ENCODE peak calls at places on chromosomes 5 and 9, in eight cellular contexts. G is CD8-positive, alpha-beta memory T cell; P is kidney; T is AML-193; D is T47D; C is nephron progenitor cell; M is stimulated activated CD4-positive, alpha-beta T cell treated with anti-CD3 and anti-CD28 coated beads, Interleukin-1b, Interleukin-23, amount 100 ng/mL, for 1 hour; K is stimulated activated CD8-positive, alpha-beta memory T cell treated with anti-CD3 and anti-CD28 coated beads, Interleukin-15, amount 100 ng/mL, for 24 hours. X is an unnamed sample.
A peak's percentile ranks its signal among the peaks of the same experiment; 100 is the strongest.

GRCh38 chr9:110443878-110444245 is 106.2 kb upstream of the TXNDC8 start:
- DNase-seq in M (no peak), G (no peak), K (no peak), T (no peak), C (no peak), D (no peak), P (no peak), X (no peak)

GRCh38 chr9:105858284-105858683 is 163.9 kb downstream of the TMEM38B start:
- DNase-seq in M (no peak), D (no peak), C (no peak), K (no peak), P (no peak), T (no peak), G (no peak), X (no peak)

GRCh38 chr9:90340421-90340820 is 302.2 kb downstream of the DIRAS2 start:
- DNase-seq in P (no peak), G (no peak), M (no peak), T (no peak), K (no peak), D (no peak), C (no peak), X (no peak)

GRCh38 chr5:181109489-181110013 is 21.4 kb downstream of the OR2V1 start:
- DNase-seq in G (no peak), D (no peak), P (no peak), C (no peak), K (no peak), T (no peak), M (no peak), X (peak; percentile 58)

GRCh38 chr9:112084907-112085306 is 90.2 kb downstream of the SUSD1 start:
- DNase-seq in P (no peak), G (no peak), D (no peak), T (no peak), C (no peak), M (no peak), K (no peak), X (no peak)

GRCh38 chr5:83177803-83178202 is 100.5 kb downstream of the XRCC4 start:
- DNase-seq in D (no peak), P (no peak), K (no peak), C (no peak), M (no peak), T (no peak), G (no peak), X (no peak)

GRCh38 chr9:12934515-12935301 is 159.9 kb downstream of the LURAP1L start:
- DNase-seq in M (no peak), T (no peak), K (no peak), G (no peak), P (no peak), C (no peak), D (no peak), X (no peak)

GRCh38 chr5:81767938-81768337 is 17.0 kb upstream of the SSBP2 start:
- DNase-seq in D (no peak), M (no peak), C (no peak), P (no peak), T (no peak), K (no peak), G (no peak), X (no peak)

GRCh38 chr9:134594376-134594941 is 47.1 kb upstream of the COL5A1 start:
- DNase-seq in T (no peak), P (no peak), K (no peak), M (no peak), G (no peak), D (no peak), C (no peak), X (no peak)

GRCh38 chr9:126621056-126621918 is 7.6 kb downstream of the LMX1B start:
- DNase-seq in M (no peak), P (no peak), G (peak; percentile 21), K (no peak), D (no peak), C (no peak), T (no peak), X (no peak)

GRCh38 chr9:127539982-127540663 is 72.0 kb upstream of the STXBP1 start:
- DNase-seq in D (no peak), K (no peak), P (no peak), T (no peak), C (no peak), M (no peak), G (no peak), X (no peak)

GRCh38 chr5:139808481-139809330 is 13.1 kb downstream of the PSD2 start:
- DNase-seq in P (peak; percentile 67), K (no peak), T (no peak), C (peak; percentile 86), G (no peak), M (no peak), D (peak; percentile 60), X (peak; percentile 77)

GRCh38 chr9:21902112-21902511 is 92.1 kb downstream of the CDKN2A start:
- DNase-seq in T (peak; percentile 61), C (no peak), P (no peak), G (no peak), K (no peak), D (no peak), M (no peak), X (no peak)

GRCh38 chr5:175885813-175886212 is 14.4 kb downstream of the CPLX2 start:
- DNase-seq in T (no peak), M (no peak), P (no peak), K (no peak), G (no peak), D (no peak), C (no peak), X (no peak)

GRCh38 chr9:123246534-123246933 is 21.9 kb downstream of the STRBP start:
- DNase-seq in K (no peak), D (no peak), G (no peak), T (no peak), C (no peak), P (no peak), M (no peak), X (no peak)

GRCh38 chr9:101716629-101717028 is 21.8 kb downstream of the GRIN3A start:
- DNase-seq in P (no peak), D (no peak), C (no peak), T (no peak), M (no peak), G (no peak), K (no peak), X (no peak)

GRCh38 chr9:38641985-38642864 is 21.8 kb upstream of the ANKRD18A start:
- DNase-seq in D (peak; percentile 43), G (no peak), K (no peak), M (no peak), C (peak; percentile 26), T (no peak), P (no peak), X (peak; percentile 58)

GRCh38 chr9:116274293-116274692 is 120.7 kb downstream of the PAPPA start:
- DNase-seq in P (no peak), T (no peak), M (no peak), G (no peak), C (no peak), K (no peak), D (no peak), X (no peak)

GRCh38 chr5:108561416-108562204 is 179.7 kb upstream of the FBXL17 start:
- DNase-seq in M (no peak), T (no peak), P (no peak), C (no peak), G (no peak), K (no peak), D (no peak), X (no peak)

GRCh38 chr9:122029898-122030297 is 63.2 kb downstream of the TTLL11 start:
- DNase-seq in D (no peak), M (no peak), P (no peak), T (no peak), G (no peak), K (no peak), C (no peak), X (no peak)

GRCh38 chr9:90832251-90832650 is 30.6 kb downstream of the SYK start:
- DNase-seq in G (no peak), T (no peak), M (no peak), P (no peak), C (no peak), K (no peak), D (no peak), X (no peak)

GRCh38 chr5:176359658-176360057 is 1.9 kb downstream of the KIAA1191 start:
- DNase-seq in K (no peak), P (no peak), C (no peak), G (no peak), D (no peak), T (no peak), M (no peak), X (no peak)

GRCh38 chr9:133488686-133489252 is 9.9 kb upstream of the SLC2A6 start:
- DNase-seq in K (no peak), P (peak; percentile 57), M (no peak), C (no peak), D (no peak), T (no peak), G (peak; percentile 17), X (no peak)

GRCh38 chr9:72362680-72363139 is 2.3 kb downstream of the ZFAND5 start:
- DNase-seq in P (peak; percentile 80), T (peak; percentile 46), M (no peak), C (peak; percentile 15), G (peak; percentile 60), D (peak; percentile 40), K (no peak), X (peak; percentile 42)

GRCh38 chr5:158716668-158717067 is 383.0 kb downstream of the EBF1 start:
- DNase-seq in C (no peak), D (no peak), K (no peak), T (no peak), G (no peak), P (no peak), M (no peak), X (peak; percentile 61)

GRCh38 chr5:139131062-139131856 is 66.9 kb downstream of the SIL1 start:
- DNase-seq in C (no peak), G (no peak), K (no peak), M (no peak), D (no peak), T (no peak), P (peak; percentile 80), X (peak; percentile 49)

GRCh38 chr5:14339467-14339866 is 196.3 kb downstream of the TRIO start:
- DNase-seq in D (no peak), P (no peak), G (no peak), C (no peak), M (no peak), T (no peak), K (no peak), X (no peak)

GRCh38 chr5:38250752-38251448 is 7.5 kb upstream of the EGFLAM start:
- DNase-seq in M (no peak), C (no peak), K (no peak), P (no peak), G (no peak), D (no peak), T (no peak), X (no peak)

GRCh38 chr5:68395844-68396523 is 180.4 kb downstream of the PIK3R1 start:
- DNase-seq in T (no peak), D (no peak), C (no peak), G (no peak), M (no peak), K (no peak), P (peak; percentile 67), X (no peak)

GRCh38 chr9:134929560-134930158 is 11.9 kb upstream of the FCN1 start:
- DNase-seq in M (no peak), T (no peak), P (peak; percentile 50), K (no peak), G (no peak), C (no peak), D (no peak), X (no peak)

GRCh38 chr5:57832873-57833272 is 350.3 kb upstream of the ACTBL2 start:
- DNase-seq in P (no peak), K (no peak), T (no peak), G (no peak), M (no peak), C (no peak), D (no peak), X (no peak)

GRCh38 chr5:69105996-69106906 is 12.4 kb downstream of the SLC30A5 start:
- DNase-seq in D (no peak), T (peak; percentile 88), G (no peak), M (no peak), C (no peak), P (no peak), K (no peak), X (no peak)

GRCh38 chr5:75551471-75551870 is 39.8 kb downstream of the POLK start:
- DNase-seq in M (no peak), T (no peak), D (no peak), C (no peak), K (no peak), P (no peak), G (no peak), X (no peak)

GRCh38 chr5:125848746-125849145 is 574.5 kb upstream of the GRAMD2B start:
- DNase-seq in C (no peak), G (no peak), T (no peak), K (no peak), P (no peak), M (no peak), D (no peak), X (no peak)